ENCODE peak calls at places on chromosomes 5 and 9, in ten cellular contexts. X is uterus, V is endothelial cell, K is IMR-90, P is cardiac muscle cell, W is neural crest cell, M is cardiac fibroblast, C is AG09309, N is progenitor cell of endocrine pancreas, Z is tibial artery. Q is an unnamed sample.

GRCh38 chr9:136901516-136902258 is 15.4 kb downstream of the TRAF2 start:
- DNase-seq in X (peak; percentile 48), V (no peak), K (peak; percentile 45), P (no peak), W (no peak), M (no peak), C (no peak), N (no peak), Z (peak; percentile 88), Q (peak; percentile 88)

GRCh38 chr5:101424530-101425175 is 521.6 kb upstream of the ST8SIA4 start:
- DNase-seq in X (no peak), V (no peak), K (peak; percentile 73), P (no peak), W (no peak), M (peak; percentile 40), C (peak; percentile 71), N (no peak), Z (no peak), Q (no peak)

GRCh38 chr9:128072144-128073021 is 4.4 kb downstream of the SLC25A25 start:
- DNase-seq in X (peak; percentile 78), V (no peak), K (peak; percentile 73), P (peak; percentile 47), W (no peak), M (peak; percentile 87), C (peak; percentile 40), N (no peak), Z (peak; percentile 94), Q (peak; percentile 97)

GRCh38 chr5:81522571-81522970 is 128.6 kb upstream of the ACOT12 start:
- DNase-seq in X (no peak), V (no peak), K (no peak), P (peak; percentile 17), W (no peak), M (no peak), C (no peak), N (no peak), Z (no peak), Q (no peak)

GRCh38 chr5:76269259-76269958 is 133.7 kb upstream of the IQGAP2 start:
- DNase-seq in X (no peak), V (no peak), K (no peak), P (no peak), W (no peak), M (no peak), C (no peak), N (no peak), Z (no peak), Q (no peak)

GRCh38 chr9:10678790-10679189 is 66.0 kb upstream of the PTPRD start:
- DNase-seq in X (no peak), V (no peak), K (peak; percentile 4), P (no peak), W (no peak), M (no peak), C (no peak), N (no peak), Z (no peak), Q (no peak)

GRCh38 chr9:126989847-126990821 is 75.6 kb downstream of the RALGPS1 start:
- DNase-seq in X (peak; percentile 88), V (no peak), K (no peak), P (no peak), W (no peak), M (peak; percentile 64), C (no peak), N (no peak), Z (peak; percentile 89), Q (no peak)

GRCh38 chr5:76310208-76310607 is 92.9 kb upstream of the IQGAP2 start:
- DNase-seq in X (no peak), V (no peak), K (no peak), P (no peak), W (no peak), M (no peak), C (no peak), N (no peak), Z (no peak), Q (no peak)

GRCh38 chr5:142324377-142324870 is 397 bp downstream of the SPRY4 start:
- DNase-seq in X (no peak), V (no peak), K (no peak), P (no peak), W (no peak), M (no peak), C (no peak), N (peak; percentile 29), Z (peak; percentile 79), Q (no peak)

GRCh38 chr5:142326480-142326938 is 1.7 kb upstream of the SPRY4 start:
- DNase-seq in X (no peak), V (no peak), K (no peak), P (no peak), W (no peak), M (no peak), C (no peak), N (no peak), Z (no peak), Q (no peak)

GRCh38 chr5:142325677-142326479 is 1.1 kb upstream of the SPRY4 start:
- DNase-seq in X (peak; percentile 53), V (peak; percentile 47), K (peak; percentile 73), P (peak; percentile 41), W (peak; percentile 61), M (peak; percentile 83), C (no peak), N (peak; percentile 43), Z (no peak), Q (no peak)

GRCh38 chr5:142323480-142324376 is 1.1 kb downstream of the SPRY4 start:
- DNase-seq in X (peak; percentile 37), V (no peak), K (peak; percentile 48), P (peak; percentile 39), W (no peak), M (peak; percentile 75), C (no peak), N (peak; percentile 28), Z (peak; percentile 83), Q (peak; percentile 88)

DNA sequence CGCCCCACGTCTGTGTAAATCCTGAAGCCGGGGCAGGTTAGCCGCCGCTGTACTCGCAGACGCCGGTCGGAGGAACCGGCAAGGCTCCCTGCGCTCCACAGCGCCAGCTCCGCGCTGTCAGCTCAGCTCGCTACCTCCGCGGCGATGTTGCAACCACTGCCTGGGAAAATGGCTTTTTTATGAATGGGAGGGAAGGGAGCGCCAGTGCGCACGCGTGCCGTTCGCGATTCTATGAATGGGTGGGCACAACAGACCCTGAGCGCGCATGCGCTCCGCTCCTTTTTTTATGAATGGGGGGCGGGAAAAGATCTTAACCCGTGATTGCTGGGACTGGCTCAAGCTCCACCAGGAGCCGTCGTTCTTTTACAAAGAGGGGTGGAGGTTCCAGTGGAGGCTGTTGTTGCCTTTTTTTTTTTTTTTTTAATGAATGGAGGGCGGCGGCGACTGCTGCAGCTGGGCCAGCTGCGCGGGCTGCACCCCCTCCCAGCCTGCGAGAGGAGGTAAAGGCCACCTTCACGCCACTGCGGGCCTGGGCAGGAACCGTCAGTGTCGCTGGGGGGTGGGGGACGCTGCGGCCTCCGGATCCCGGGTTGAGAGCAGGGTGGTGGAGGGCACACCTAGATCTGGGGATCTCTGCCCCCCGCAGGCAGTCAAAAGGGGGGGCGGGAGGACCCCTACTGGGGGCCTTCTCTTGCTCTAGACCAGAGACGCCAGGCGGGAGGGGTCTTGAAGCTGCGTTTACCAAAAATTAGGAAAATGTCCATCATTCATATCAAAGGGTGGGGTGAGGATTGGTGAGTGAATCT is at the start of gene SPRY4:
- DNase-seq in X (peak; percentile 94), V (peak; percentile 95), K (peak; percentile 98), P (peak; percentile 97), W (peak; percentile 94), M (peak; percentile 99), C (peak; percentile 87), N (peak; percentile 93), Z (peak; percentile 96), Q (peak; percentile 90)
- TF ChIP-seq CTCF in X (no peak), V (no peak), K (no peak), P (no peak), W (peak; percentile 3), M (no peak), C (peak; percentile 4), N (no peak), Z (no peak), Q (no peak)

DNA sequence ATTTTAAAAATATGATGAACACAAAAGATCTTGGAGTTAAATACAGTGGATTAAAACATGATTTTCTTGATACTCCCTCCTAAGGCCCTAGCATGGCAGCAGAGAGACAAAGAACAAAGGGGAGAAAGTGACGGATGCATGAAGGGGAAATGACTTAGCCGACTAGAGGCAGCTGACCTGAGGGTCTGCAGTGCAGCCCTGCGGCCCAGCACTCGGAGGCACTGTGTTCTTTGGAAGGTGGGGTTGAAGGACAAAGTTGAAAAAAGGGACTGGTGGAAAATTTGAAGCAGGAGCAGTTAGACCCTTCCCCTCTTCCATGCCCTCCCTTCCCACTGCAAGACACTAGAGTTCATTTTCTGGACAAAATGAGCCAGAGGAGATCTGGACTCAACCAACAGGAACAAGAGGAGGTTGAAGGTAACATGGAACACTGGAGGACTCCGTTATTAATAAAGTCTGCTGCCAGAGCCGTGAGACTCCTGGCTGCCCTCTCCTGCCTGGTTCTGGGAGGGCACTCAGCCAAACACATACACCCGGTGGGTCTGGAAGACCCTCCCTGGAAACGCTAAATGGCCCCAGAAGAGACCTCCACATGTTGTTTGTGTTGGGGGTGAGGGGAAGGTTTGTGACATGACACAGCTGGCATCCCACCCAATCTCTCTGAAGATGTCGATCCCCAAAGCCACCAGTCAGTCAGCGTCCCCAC is 98.1 kb downstream of the JMY start:
- DNase-seq in X (no peak), V (no peak), K (no peak), P (no peak), W (no peak), M (no peak), C (no peak), N (no peak), Z (no peak), Q (no peak)
- TF ChIP-seq CTCF in X (no peak), V (no peak), K (no peak), P (no peak), W (no peak), M (no peak), C (no peak), N (no peak), Z (no peak), Q (no peak)

DNA sequence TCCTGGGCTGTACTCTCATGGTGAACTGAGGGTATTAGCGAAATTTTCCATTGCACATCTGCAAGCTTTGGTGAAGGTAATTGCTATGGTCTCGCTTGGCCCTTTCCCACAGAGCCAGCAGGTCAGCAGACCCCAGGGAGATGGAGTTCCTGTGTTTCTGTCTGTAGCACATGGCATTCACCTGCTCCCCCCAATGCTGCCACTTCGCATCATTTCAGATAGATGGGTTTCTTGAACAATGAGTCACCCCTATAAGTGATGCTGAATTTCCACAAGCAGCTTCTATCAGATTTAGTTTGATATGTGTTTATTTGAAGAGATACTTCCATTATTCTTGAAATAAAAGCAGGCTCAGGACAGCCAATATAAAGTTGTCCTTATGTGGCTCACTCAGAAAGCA is 117.9 kb downstream of the ERCC6L2 start:
- DNase-seq in X (no peak), V (no peak), K (no peak), P (no peak), W (no peak), M (no peak), C (no peak), N (no peak), Z (no peak), Q (no peak)
- TF ChIP-seq CTCF in X (no peak), V (no peak), K (no peak), P (no peak), W (no peak), M (no peak), C (no peak), N (no peak), Z (no peak), Q (no peak)

DNA sequence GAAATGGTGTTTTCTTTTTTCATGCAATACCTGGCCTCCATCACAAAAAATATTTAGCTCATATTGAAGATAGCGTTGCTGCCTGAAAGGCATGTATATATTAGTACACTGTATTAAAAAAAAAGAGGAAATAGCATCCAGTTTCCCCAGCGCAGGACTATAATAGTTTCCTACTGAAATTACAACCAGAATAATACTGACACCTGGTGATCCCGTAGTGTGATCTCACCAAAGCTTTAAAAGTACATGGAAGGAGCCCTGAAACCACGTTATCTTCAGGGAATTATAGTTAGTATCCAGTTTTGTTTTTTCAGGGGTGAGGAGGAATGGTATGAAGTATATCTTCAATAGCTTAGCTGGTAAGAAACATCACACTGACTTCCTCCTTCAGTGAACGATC is 264.9 kb downstream of the CD180 start:
- DNase-seq in X (no peak), V (no peak), K (no peak), P (no peak), W (no peak), M (no peak), C (no peak), N (no peak), Z (no peak), Q (no peak)
- TF ChIP-seq CTCF in X (no peak), V (no peak), K (no peak), P (no peak), W (no peak), M (no peak), C (no peak), N (no peak), Z (no peak), Q (no peak)

Q was measured in lower leg skin.